ENCODE peak calls at places on chromosomes 7 and 10, in five cellular contexts. E is stimulated activated CD8-positive, alpha-beta memory T cell treated with anti-CD3 and anti-CD28 coated beads, Interleukin-2, amount 100 ng/mL, for 48 hours; M is AG04450; P is hepatocyte; Y is HS-5. B is an unnamed sample.

GRCh38 chr10:131762789-131763696 is 137.8 kb upstream of the PPP2R2D start:
- DNase-seq in E (no peak), M (no peak), P (no peak), Y (no peak), B (no peak)

GRCh38 chr7:14973712-14974428 is 71.3 kb upstream of the DGKB start:
- DNase-seq in E (no peak), M (no peak), P (no peak), Y (no peak), B (no peak)

GRCh38 chr10:102710604-102711003 is 3.6 kb downstream of the ARL3 start:
- DNase-seq in E (no peak), M (peak; percentile 66), P (no peak), Y (peak; percentile 50), B (peak; percentile 74)

GRCh38 chr7:41820117-41820671 is 117.3 kb upstream of the INHBA start:
- DNase-seq in E (no peak), M (no peak), P (no peak), Y (no peak), B (no peak)

GRCh38 chr7:108000875-108001758 is 1.8 kb downstream of the LAMB1 start:
- DNase-seq in E (no peak), M (no peak), P (peak; percentile 64), Y (no peak), B (peak; percentile 56)

GRCh38 chr10:90856964-90857634 is 740 bp downstream of the HTR7 start:
- DNase-seq in E (no peak), M (no peak), P (no peak), Y (no peak), B (no peak)

GRCh38 chr7:117076426-117076943 is 123.2 kb downstream of the ST7 start:
- DNase-seq in E (no peak), M (no peak), P (no peak), Y (no peak), B (no peak)

GRCh38 chr7:152076940-152077933 is 51.8 kb downstream of the GALNT11 start:
- DNase-seq in E (no peak), M (no peak), P (no peak), Y (no peak), B (no peak)

GRCh38 chr10:24519950-24520349 is 203.7 kb downstream of the ARHGAP21 start:
- DNase-seq in E (peak; percentile 2), M (no peak), P (no peak), Y (no peak), B (no peak)

GRCh38 chr7:66815976-66816375 is 75.4 kb downstream of the RABGEF1 start:
- DNase-seq in E (no peak), M (no peak), P (no peak), Y (no peak), B (no peak)

GRCh38 chr10:48948631-48949030 is 9.0 kb upstream of the LRRC18 start:
- DNase-seq in E (no peak), M (no peak), P (no peak), Y (no peak), B (no peak)

GRCh38 chr10:32437334-32437733 is 8.6 kb upstream of the CCDC7 start:
- DNase-seq in E (no peak), M (no peak), P (no peak), Y (no peak), B (no peak)

GRCh38 chr7:8640671-8641070 is 207.3 kb downstream of the NXPH1 start:
- DNase-seq in E (no peak), M (no peak), P (no peak), Y (no peak), B (no peak)